ENCODE peak calls at places on chromosomes 4 and X, in eight cellular contexts. Y is BE2C, L is spleen, S is left ventricle myocardium inferior, C is heart left ventricle, D is tibial nerve, K is gastrocnemius medialis, F is heart right ventricle. V is an unnamed sample.

GRCh38 chrX:130106071-130106470 is 4.2 kb downstream of the ELF4 start:
- DNase-seq in Y (no peak), L (no peak), S (peak; percentile 25), C (no peak), D (no peak), K (no peak), F (no peak), V (peak; percentile 56)

GRCh38 chr4:86544313-86544966 is 49.7 kb upstream of the PTPN13 start:
- DNase-seq in Y (no peak), L (no peak), S (no peak), C (no peak), D (no peak), K (no peak), F (no peak), V (no peak)

GRCh38 chr4:1192091-1192492 is 19.7 kb upstream of the SPON2 start:
- DNase-seq in Y (peak; percentile 38), L (peak; percentile 72), S (peak; percentile 85), C (peak; percentile 83), D (peak; percentile 81), K (peak; percentile 93), F (peak; percentile 76), V (peak; percentile 65)

GRCh38 chr4:165404696-165405095 is 25.9 kb downstream of the CPE start:
- DNase-seq in Y (no peak), L (no peak), S (no peak), C (no peak), D (no peak), K (no peak), F (no peak), V (no peak)

GRCh38 chr4:169272265-169272886 is 1.6 kb upstream of the SH3RF1 start:
- DNase-seq in Y (no peak), L (no peak), S (no peak), C (no peak), D (no peak), K (no peak), F (no peak), V (peak; percentile 61)

GRCh38 chr4:67430989-67431388 is 114.3 kb downstream of the CENPC start:
- DNase-seq in Y (no peak), L (no peak), S (no peak), C (no peak), D (no peak), K (no peak), F (no peak), V (no peak)

GRCh38 chr4:179843370-179843769 is 2399.8 kb upstream of the TENM3 start:
- DNase-seq in Y (no peak), L (no peak), S (no peak), C (no peak), D (no peak), K (no peak), F (no peak), V (no peak)

GRCh38 chrX:37993857-37994619 is 12.3 kb upstream of the SYTL5 start:
- DNase-seq in Y (no peak), L (no peak), S (no peak), C (no peak), D (no peak), K (no peak), F (no peak), V (no peak)

GRCh38 chrX:34978171-34978570 is 35.6 kb downstream of the FAM47B start:
- DNase-seq in Y (no peak), L (peak; percentile 39), S (no peak), C (no peak), D (no peak), K (no peak), F (no peak), V (no peak)

GRCh38 chr4:182189107-182189878 is 53.9 kb upstream of the TENM3 start:
- DNase-seq in Y (peak; percentile 45), L (no peak), S (no peak), C (no peak), D (no peak), K (no peak), F (no peak), V (peak; percentile 88)

GRCh38 chrX:111854778-111855490 is 21.0 kb upstream of the TRPC5OS start:
- DNase-seq in Y (peak; percentile 4), L (no peak), S (no peak), C (no peak), D (no peak), K (no peak), F (no peak), V (no peak)

GRCh38 chr4:39446842-39447573 is 11.7 kb downstream of the RPL9 start:
- DNase-seq in Y (no peak), L (peak; percentile 92), S (peak; percentile 51), C (peak; percentile 78), D (no peak), K (peak; percentile 36), F (peak; percentile 56), V (no peak)

GRCh38 chr4:124589827-124590226 is 122.7 kb downstream of the ANKRD50 start:
- DNase-seq in Y (no peak), L (no peak), S (no peak), C (no peak), D (no peak), K (no peak), F (no peak), V (no peak)

GRCh38 chr4:87038837-87039715 is 104.3 kb downstream of the AFF1 start:
- DNase-seq in Y (peak; percentile 78), L (no peak), S (peak; percentile 65), C (no peak), D (no peak), K (peak; percentile 95), F (peak; percentile 41), V (peak; percentile 82)

GRCh38 chr4:90730752-90731151 is 603.6 kb downstream of the CCSER1 start:
- DNase-seq in Y (no peak), L (no peak), S (no peak), C (no peak), D (no peak), K (no peak), F (no peak), V (no peak)

GRCh38 chrX:154310991-154311541 is 15.5 kb downstream of the TKTL1 start:
- DNase-seq in Y (no peak), L (peak; percentile 64), S (no peak), C (no peak), D (no peak), K (no peak), F (no peak), V (no peak)

GRCh38 chr4:42151568-42152506 is 618 bp downstream of the BEND4 start:
- DNase-seq in Y (peak; percentile 95), L (peak; percentile 92), S (no peak), C (no peak), D (no peak), K (no peak), F (no peak), V (no peak)

GRCh38 chrX:79065696-79066095 is 78.8 kb upstream of the GPR174 start:
- DNase-seq in Y (no peak), L (peak; percentile 48), S (no peak), C (no peak), D (no peak), K (no peak), F (no peak), V (no peak)

GRCh38 chr4:40289366-40290188 is 45.6 kb upstream of the CHRNA9 start:
- DNase-seq in Y (no peak), L (no peak), S (no peak), C (no peak), D (no peak), K (no peak), F (no peak), V (no peak)

GRCh38 chrX:108740299-108740774 is 4.0 kb upstream of the IRS4 start:
- DNase-seq in Y (no peak), L (no peak), S (no peak), C (no peak), D (no peak), K (no peak), F (no peak), V (no peak)
- H3K4me1 ChIP-seq in Y (no peaks in the 10 kb centered on the region), L (no peaks in the 10 kb centered on the region), S (peaks cover 7% of the 10 kb centered on the region), C (no peaks in the 10 kb centered on the region), D (no peaks in the 10 kb centered on the region), K (no peaks in the 10 kb centered on the region), F (peaks cover 4% of the 10 kb centered on the region), V (no peaks in the 10 kb centered on the region)

DNA sequence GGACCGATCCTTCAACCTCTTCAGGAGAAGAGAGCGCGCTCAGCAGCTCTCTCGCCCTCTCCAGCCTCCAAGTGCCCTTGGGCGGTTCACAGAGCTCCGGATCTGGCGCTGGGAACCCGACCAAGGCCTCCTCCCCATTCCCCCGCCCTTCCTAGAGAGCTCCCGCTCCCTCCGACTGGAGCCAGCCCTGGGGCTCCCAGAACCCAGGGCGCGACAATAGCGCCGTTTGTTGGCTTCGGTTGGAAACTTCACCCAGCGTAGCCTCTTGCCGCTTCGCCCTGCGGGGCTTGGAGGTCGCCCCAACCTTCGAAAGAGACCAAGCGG is 3.1 kb upstream of the SOX3 start:
- DNase-seq in Y (no peak), L (no peak), S (no peak), C (no peak), D (no peak), K (no peak), F (no peak), V (no peak)
- H3K27me3 ChIP-seq in Y (peaks cover 66% of the 10 kb centered on the region), L (peaks cover 98% of the 10 kb centered on the region), S (peaks cover 100% of the 10 kb centered on the region), C (peaks cover 97% of the 10 kb centered on the region), D (peaks cover 90% of the 10 kb centered on the region), K (peaks cover 59% of the 10 kb centered on the region), F (peaks cover 91% of the 10 kb centered on the region), V (peaks cover 8% of the 10 kb centered on the region)

GRCh38 chr4:76998251-76998901 is 48.8 kb downstream of the SEPTIN11 start:
- DNase-seq in Y (no peak), L (no peak), S (no peak), C (no peak), D (no peak), K (no peak), F (no peak), V (no peak)
- H3K4me1 ChIP-seq in Y (no peaks in the 10 kb centered on the region), L (no peaks in the 10 kb centered on the region), S (peaks cover 43% of the 10 kb centered on the region), C (peaks cover 31% of the 10 kb centered on the region), D (peaks cover 3% of the 10 kb centered on the region), K (peaks cover 30% of the 10 kb centered on the region), F (peaks cover 33% of the 10 kb centered on the region), V (peaks cover 33% of the 10 kb centered on the region)

GRCh38 chrX:126900937-126901336 is 81.4 kb downstream of the PRR32 start:
- DNase-seq in Y (no peak), L (no peak), S (peak; percentile 19), C (no peak), D (no peak), K (no peak), F (peak; percentile 15), V (no peak)
- H3K27me3 ChIP-seq in Y (no peaks in the 10 kb centered on the region), L (no peaks in the 10 kb centered on the region), S (no peaks in the 10 kb centered on the region), C (no peaks in the 10 kb centered on the region), D (no peaks in the 10 kb centered on the region), K (no peaks in the 10 kb centered on the region), F (no peaks in the 10 kb centered on the region), V (no peaks in the 10 kb centered on the region)

DNA sequence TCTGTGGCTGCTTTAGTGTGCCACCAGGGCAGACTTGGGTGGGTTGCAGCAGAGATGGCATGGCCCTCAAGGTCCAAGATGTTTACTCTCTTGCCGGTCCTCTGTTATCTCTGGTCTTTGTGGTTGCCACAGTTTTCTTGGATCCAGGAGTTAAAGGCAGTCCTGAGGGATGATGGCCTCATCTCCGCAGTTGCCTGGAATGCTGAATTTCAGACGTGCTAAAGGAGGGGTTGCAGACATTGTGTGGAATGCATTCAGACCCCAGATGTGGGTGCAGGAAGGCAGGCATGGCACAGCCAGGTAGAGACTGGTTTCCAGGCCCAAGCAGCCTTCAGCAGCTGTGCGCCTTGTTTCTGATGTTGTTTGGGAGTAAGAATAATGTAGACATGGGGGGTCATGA is 64.4 kb downstream of the TBL1X start:
- DNase-seq in Y (no peak), L (no peak), S (no peak), C (no peak), D (no peak), K (no peak), F (no peak), V (no peak)
- H3K4me1 ChIP-seq in Y (no peaks in the 10 kb centered on the region), L (peaks cover 26% of the 10 kb centered on the region), S (peaks cover 14% of the 10 kb centered on the region), C (peaks cover 15% of the 10 kb centered on the region), D (no peaks in the 10 kb centered on the region), K (no peaks in the 10 kb centered on the region), F (peaks cover 19% of the 10 kb centered on the region), V (peaks cover 30% of the 10 kb centered on the region)

GRCh38 chrX:48086119-48086518 is 14.7 kb upstream of the ZNF630 start:
- DNase-seq in Y (no peak), L (no peak), S (no peak), C (no peak), D (no peak), K (no peak), F (no peak), V (no peak)
- H3K27me3 ChIP-seq in Y (no peaks in the 10 kb centered on the region), L (no peaks in the 10 kb centered on the region), S (no peaks in the 10 kb centered on the region), C (peaks cover 4% of the 10 kb centered on the region), D (no peaks in the 10 kb centered on the region), K (no peaks in the 10 kb centered on the region), F (no peaks in the 10 kb centered on the region), V (no peaks in the 10 kb centered on the region)